ENCODE peak calls at places on chromosomes 11 and 22, in six cellular contexts. One of them, this sample, is unnamed.

GRCh38 chr11:10351768-10352641 is 47.1 kb downstream of the ADM start:
- DNase-seq in D721Med: no peak
- DNase-seq in GM20000: no peak
- DNase-seq in NCI-H1417: peak; percentile 91
- DNase-seq in lower leg skin: peak; percentile 72
- DNase-seq in Kasumi-1: no peak
- DNase-seq in this sample: peak; percentile 96

GRCh38 chr11:8356731-8357504 is 93.2 kb upstream of the LMO1 start:
- DNase-seq in D721Med: no peak
- DNase-seq in GM20000: no peak
- DNase-seq in NCI-H1417: peak; percentile 21
- DNase-seq in lower leg skin: no peak
- DNase-seq in Kasumi-1: no peak
- DNase-seq in this sample: no peak

GRCh38 chr11:20000393-20001134 is 159.7 kb downstream of the DBX1 start:
- DNase-seq in D721Med: no peak
- DNase-seq in GM20000: no peak
- DNase-seq in NCI-H1417: peak; percentile 99
- DNase-seq in lower leg skin: no peak
- DNase-seq in Kasumi-1: no peak
- DNase-seq in this sample: no peak

GRCh38 chr11:109993786-109994185 is 99.4 kb upstream of the ZC3H12C start:
- DNase-seq in D721Med: no peak
- DNase-seq in GM20000: no peak
- DNase-seq in NCI-H1417: no peak
- DNase-seq in lower leg skin: no peak
- DNase-seq in Kasumi-1: no peak
- DNase-seq in this sample: no peak

GRCh38 chr22:36221799-36222751 is 17.3 kb downstream of the APOL2 start:
- DNase-seq in D721Med: no peak
- DNase-seq in GM20000: peak; percentile 54
- DNase-seq in NCI-H1417: peak; percentile 58
- DNase-seq in lower leg skin: no peak
- DNase-seq in Kasumi-1: peak; percentile 40
- DNase-seq in this sample: peak; percentile 78

GRCh38 chr11:92843455-92843854 is 126.0 kb upstream of the MTNR1B start:
- DNase-seq in D721Med: no peak
- DNase-seq in GM20000: no peak
- DNase-seq in NCI-H1417: peak; percentile 90
- DNase-seq in lower leg skin: no peak
- DNase-seq in Kasumi-1: no peak
- DNase-seq in this sample: no peak

GRCh38 chr22:32306561-32306960 is 51.1 kb upstream of the RFPL3 start:
- DNase-seq in D721Med: no peak
- DNase-seq in GM20000: no peak
- DNase-seq in NCI-H1417: no peak
- DNase-seq in lower leg skin: no peak
- DNase-seq in Kasumi-1: no peak
- DNase-seq in this sample: no peak

GRCh38 chr11:12287009-12287373 is 90.4 kb upstream of the PARVA start:
- DNase-seq in D721Med: no peak
- DNase-seq in GM20000: no peak
- DNase-seq in NCI-H1417: no peak
- DNase-seq in lower leg skin: peak; percentile 21
- DNase-seq in Kasumi-1: peak; percentile 12
- DNase-seq in this sample: no peak

GRCh38 chr11:60762851-60763691 is 6.4 kb downstream of the MS4A15 start:
- DNase-seq in D721Med: no peak
- DNase-seq in GM20000: peak; percentile 74
- DNase-seq in NCI-H1417: peak; percentile 97
- DNase-seq in lower leg skin: no peak
- DNase-seq in Kasumi-1: peak; percentile 11
- DNase-seq in this sample: peak; percentile 23

GRCh38 chr22:29031236-29031982 is 30.2 kb downstream of the C22orf31 start:
- DNase-seq in D721Med: no peak
- DNase-seq in GM20000: no peak
- DNase-seq in NCI-H1417: peak; percentile 40
- DNase-seq in lower leg skin: peak; percentile 59
- DNase-seq in Kasumi-1: no peak
- DNase-seq in this sample: peak; percentile 92

GRCh38 chr11:134537296-134537695 is 125.3 kb upstream of the B3GAT1 start:
- DNase-seq in D721Med: no peak
- DNase-seq in GM20000: no peak
- DNase-seq in NCI-H1417: no peak
- DNase-seq in lower leg skin: no peak
- DNase-seq in Kasumi-1: no peak
- DNase-seq in this sample: no peak

GRCh38 chr11:99693941-99694492 is 673.3 kb downstream of the CNTN5 start:
- DNase-seq in D721Med: no peak
- DNase-seq in GM20000: no peak
- DNase-seq in NCI-H1417: peak; percentile 28
- DNase-seq in lower leg skin: no peak
- DNase-seq in Kasumi-1: no peak
- DNase-seq in this sample: peak; percentile 72

This sample was measured in lung microvascular endothelial cell.